ENCODE peak calls at places on chromosomes 11 and 22, in six cellular contexts. D, A, N, X, Y and L are unnamed samples.

GRCh38 chr22:50243704-50244419 is 961 bp downstream of the TUBGCP6 start:
- DNase-seq in D (no peak), A (no peak), N (no peak), X (no peak), Y (no peak), L (no peak)

GRCh38 chr11:73931039-73931645 is 19.7 kb upstream of the DNAJB13 start:
- DNase-seq in D (peak), A (no peak), N (peak), X (peak), Y (peak), L (no peak)

GRCh38 chr11:71946144-71946571 is 17.3 kb downstream of the RNF121 start:
- DNase-seq in D (no peak), A (no peak), N (no peak), X (no peak), Y (peak), L (no peak)

GRCh38 chr22:32636884-32637283 is 162.3 kb downstream of the FBXO7 start:
- DNase-seq in D (no peak), A (no peak), N (no peak), X (no peak), Y (peak), L (no peak)

GRCh38 chr11:8013833-8014232 is 26.7 kb downstream of the EIF3F start:
- DNase-seq in D (no peak), A (no peak), N (no peak), X (no peak), Y (no peak), L (no peak)

GRCh38 chr11:92894197-92894596 is 75.3 kb upstream of the MTNR1B start:
- DNase-seq in D (no peak), A (no peak), N (no peak), X (no peak), Y (no peak), L (no peak)

GRCh38 chr11:701741-702513 is 4.1 kb upstream of the EPS8L2 start:
- DNase-seq in D (no peak), A (no peak), N (no peak), X (no peak), Y (no peak), L (no peak)

GRCh38 chr22:43085658-43086606 is 3.3 kb downstream of the TTLL1 start:
- DNase-seq in D (no peak), A (no peak), N (no peak), X (no peak), Y (no peak), L (no peak)

GRCh38 chr11:113387605-113388211 is at the start of gene ANKK1:
- DNase-seq in D (no peak), A (no peak), N (no peak), X (peak), Y (no peak), L (no peak)

GRCh38 chr11:132744771-132745170 is 787.5 kb downstream of the OPCML start:
- DNase-seq in D (no peak), A (no peak), N (peak), X (no peak), Y (no peak), L (no peak)

GRCh38 chr11:35541621-35542375 is 16.4 kb upstream of the PAMR1 start:
- DNase-seq in D (no peak), A (no peak), N (no peak), X (peak), Y (peak), L (no peak)

GRCh38 chr11:72686639-72687215 is 12.5 kb upstream of the PDE2A start:
- DNase-seq in D (no peak), A (no peak), N (no peak), X (no peak), Y (peak), L (no peak)

GRCh38 chr11:45664376-45665205 is 831 bp downstream of the CHST1 start:
- DNase-seq in D (no peak), A (no peak), N (no peak), X (no peak), Y (no peak), L (no peak)

GRCh38 chr22:50048066-50048765 is 9.9 kb downstream of the TTLL8 start:
- DNase-seq in D (no peak), A (no peak), N (no peak), X (no peak), Y (no peak), L (no peak)

GRCh38 chr11:96317576-96317975 is 25.4 kb downstream of the MAML2 start:
- DNase-seq in D (no peak), A (no peak), N (no peak), X (no peak), Y (no peak), L (no peak)

GRCh38 chr22:47034076-47034808 is 271.8 kb downstream of the TBC1D22A start:
- DNase-seq in D (no peak), A (no peak), N (no peak), X (no peak), Y (no peak), L (no peak)

GRCh38 chr11:116535954-116536353 is 236.8 kb downstream of the BUD13 start:
- DNase-seq in D (no peak), A (no peak), N (no peak), X (no peak), Y (no peak), L (no peak)

GRCh38 chr11:57417056-57417455 is 9.9 kb downstream of the SLC43A3 start:
- DNase-seq in D (no peak), A (no peak), N (no peak), X (no peak), Y (no peak), L (no peak)